ENCODE peak calls at places on chromosome 10, in four cellular contexts. B is fibroblast of the aortic adventitia, C is A549, W is PC-3. L is an unnamed sample.

GRCh38 chr10:99765672-99766071 is 16.8 kb upstream of the ABCC2 start:
- DNase-seq in B (no peak), W (no peak), C (no peak), L (no peak)

GRCh38 chr10:70898687-70899086 is 10.3 kb upstream of the PCBD1 start:
- DNase-seq in C (no peak), W (peak), B (no peak), L (no peak)

GRCh38 chr10:7986851-7987250 is 67.6 kb upstream of the GATA3 start:
- DNase-seq in C (no peak), B (peak), W (no peak), L (no peak)

GRCh38 chr10:66834802-66835201 is 91.0 kb upstream of the LRRTM3 start:
- DNase-seq in W (peak), C (no peak), B (no peak), L (no peak)

GRCh38 chr10:119138341-119139306 is 26.9 kb downstream of the SFXN4 start:
- DNase-seq in B (no peak), C (no peak), W (no peak), L (no peak)

GRCh38 chr10:79044036-79044664 is 24.6 kb upstream of the ZMIZ1 start:
- DNase-seq in B (no peak), C (no peak), W (no peak), L (no peak)

GRCh38 chr10:33370434-33370930 is 36.0 kb upstream of the NRP1 start:
- DNase-seq in B (no peak), C (no peak), W (peak), L (no peak)

GRCh38 chr10:72291019-72291532 is 17.4 kb downstream of the DDIT4 start:
- DNase-seq in C (no peak), B (no peak), W (peak), L (no peak)

GRCh38 chr10:11724938-11725776 is 17.0 kb upstream of the ECHDC3 start:
- DNase-seq in W (peak), B (peak), C (peak), L (peak)

GRCh38 chr10:63156236-63156635 is 23.1 kb downstream of the NRBF2 start:
- DNase-seq in B (no peak), C (no peak), W (no peak), L (no peak)

GRCh38 chr10:85557077-85557476 is 809.5 kb downstream of the GRID1 start:
- DNase-seq in W (no peak), B (no peak), C (no peak), L (no peak)

GRCh38 chr10:60044221-60044620 is 137.9 kb upstream of the CCDC6 start:
- DNase-seq in B (peak), W (peak), C (no peak), L (no peak)

GRCh38 chr10:131429942-131430341 is 118.4 kb upstream of the TCERG1L start:
- DNase-seq in C (no peak), B (no peak), W (no peak), L (no peak)

GRCh38 chr10:13983035-13983434 is 347.7 kb downstream of the FRMD4A start:
- DNase-seq in C (no peak), W (no peak), B (no peak), L (no peak)

GRCh38 chr10:69290993-69291392 is 12.7 kb downstream of the HK1 start:
- DNase-seq in C (no peak), W (no peak), B (no peak), L (no peak)

GRCh38 chr10:66629976-66630375 is 295.9 kb upstream of the LRRTM3 start:
- DNase-seq in W (peak), C (no peak), B (no peak), L (no peak)

GRCh38 chr10:88401671-88402347 is 181.3 kb downstream of the RNLS start:
- DNase-seq in W (no peak), B (peak), C (no peak), L (peak)

GRCh38 chr10:26557641-26558014 is 119.5 kb downstream of the APBB1IP start:
- DNase-seq in W (peak), C (no peak), B (peak), L (no peak)

GRCh38 chr10:45239642-45240041 is 75.8 kb downstream of the OR13A1 start:
- DNase-seq in C (no peak), B (peak), W (no peak), L (no peak)

GRCh38 chr10:119737827-119738226 is 12.0 kb downstream of the INPP5F start:
- DNase-seq in B (peak), W (peak), C (peak), L (peak)

GRCh38 chr10:50561816-50562215 is 61.9 kb downstream of the SGMS1 start:
- DNase-seq in B (no peak), W (peak), C (peak), L (peak)

GRCh38 chr10:45000764-45001381 is at the start of gene ZNF22:
- DNase-seq in B (peak), W (peak), C (peak), L (peak)

GRCh38 chr10:118003146-118003545 is 43.6 kb downstream of the RAB11FIP2 start:
- DNase-seq in W (no peak), B (peak), C (no peak), L (no peak)

GRCh38 chr10:62723375-62723774 is 81.1 kb upstream of the ADO start:
- DNase-seq in C (no peak), B (no peak), W (no peak), L (no peak)

GRCh38 chr10:75231672-75232581 is 3.8 kb downstream of the COMTD1 start:
- DNase-seq in C (no peak), B (no peak), W (peak), L (no peak)

GRCh38 chr10:94315975-94316464 is 46.7 kb downstream of the NOC3L start:
- DNase-seq in C (no peak), B (peak), W (no peak), L (no peak)

GRCh38 chr10:74642901-74643585 is 183.4 kb upstream of the KAT6B start:
- DNase-seq in W (peak), B (no peak), C (no peak), L (peak)

GRCh38 chr10:20976891-20977684 is 80.0 kb upstream of the NEBL start:
- DNase-seq in W (no peak), B (no peak), C (no peak), L (no peak)

GRCh38 chr10:111600772-111601171 is 523.9 kb downstream of the ADRA2A start:
- DNase-seq in C (no peak), B (no peak), W (no peak), L (no peak)

GRCh38 chr10:50362547-50363125 is 111.3 kb upstream of the ASAH2 start:
- DNase-seq in B (peak), C (no peak), W (peak), L (peak)

GRCh38 chr10:72248477-72249151 is 25.1 kb upstream of the DDIT4 start:
- DNase-seq in C (no peak), B (peak), W (no peak), L (peak)

GRCh38 chr10:32616438-32616837 is 170.5 kb downstream of the CCDC7 start:
- DNase-seq in W (no peak), B (no peak), C (no peak), L (no peak)

GRCh38 chr10:122471531-122472177 is 10.3 kb downstream of the HTRA1 start:
- DNase-seq in W (peak), B (no peak), C (no peak), L (no peak)

GRCh38 chr10:103804866-103805265 is 50.5 kb downstream of the SH3PXD2A start:
- DNase-seq in C (no peak), B (no peak), W (no peak), L (no peak)

GRCh38 chr10:114256822-114257221 is 17.8 kb downstream of the VWA2 start:
- DNase-seq in B (peak), C (no peak), W (no peak), L (no peak)